ENCODE peak calls at places on chromosomes 5 and 9, in ten cellular contexts. O is CD4-positive, alpha-beta memory T cell; D is HL-60; N is retinal pigment epithelial cell; K is transverse colon; F is fibroblast of lung; V is cardiac fibroblast; B is DND-41; Y is PC-3; R is fibroblast of villous mesenchyme. Q is an unnamed sample.

GRCh38 chr9:134557331-134557730 is 84.3 kb upstream of the COL5A1 start:
- DNase-seq in B (no peak), Y (no peak), N (no peak), K (no peak), D (no peak), O (no peak), V (no peak), R (no peak), F (no peak), Q (peak; percentile 61)

GRCh38 chr9:125932012-125932411 is 184.8 kb downstream of the PBX3 start:
- DNase-seq in D (no peak), Y (peak; percentile 96), F (peak; percentile 99), V (peak; percentile 96), N (peak; percentile 99), K (peak; percentile 18), O (no peak), B (no peak), R (peak; percentile 96), Q (peak; percentile 99)

GRCh38 chr5:143314123-143314522 is 89.4 kb downstream of the NR3C1 start:
- DNase-seq in O (no peak), V (no peak), B (no peak), D (no peak), F (no peak), K (no peak), N (no peak), R (no peak), Y (no peak), Q (no peak)

GRCh38 chr5:138873096-138873885 is 1.8 kb downstream of the LRRTM2 start:
- DNase-seq in B (no peak), R (no peak), O (no peak), D (no peak), N (no peak), V (no peak), Y (no peak), K (no peak), F (peak; percentile 33), Q (no peak)

GRCh38 chr9:129693741-129694140 is 28.3 kb downstream of the PRRX2 start:
- DNase-seq in R (no peak), V (no peak), N (no peak), F (no peak), B (no peak), Y (no peak), O (no peak), K (no peak), D (no peak), Q (no peak)

GRCh38 chr5:114449836-114450515 is 88.1 kb downstream of the KCNN2 start:
- DNase-seq in D (peak; percentile 37), Y (peak; percentile 63), B (peak; percentile 46), V (peak; percentile 67), R (peak; percentile 44), O (peak; percentile 11), F (peak; percentile 31), N (no peak), K (peak; percentile 60), Q (peak; percentile 40)

GRCh38 chr5:126462239-126463014 is 39.2 kb downstream of the GRAMD2B start:
- DNase-seq in V (peak; percentile 64), Y (no peak), R (peak; percentile 54), O (no peak), B (no peak), K (no peak), D (no peak), N (no peak), F (peak; percentile 69), Q (peak; percentile 30)

GRCh38 chr5:38207343-38207742 is 51.0 kb upstream of the EGFLAM start:
- DNase-seq in O (no peak), F (no peak), B (no peak), D (no peak), R (peak; percentile 19), K (no peak), Y (peak; percentile 32), N (no peak), V (no peak), Q (peak; percentile 11)

GRCh38 chr5:65066385-65066784 is 297.7 kb downstream of the CWC27 start:
- DNase-seq in F (no peak), K (no peak), Y (no peak), N (no peak), B (no peak), O (no peak), V (peak; percentile 31), D (no peak), R (no peak), Q (peak; percentile 66)

GRCh38 chr9:29211681-29212589 is 1638.7 kb upstream of the C9orf72 start:
- DNase-seq in O (peak; percentile 22), K (peak; percentile 22), V (peak; percentile 29), B (no peak), Y (no peak), F (peak; percentile 6), N (no peak), D (no peak), R (peak; percentile 51), Q (no peak)

GRCh38 chr5:79617539-79617938 is 5.3 kb downstream of the TENT2 start:
- DNase-seq in F (no peak), D (no peak), N (no peak), K (no peak), O (no peak), Y (no peak), R (no peak), B (no peak), V (no peak), Q (no peak)

GRCh38 chr5:79612667-79613190 is 488 bp downstream of the TENT2 start:
- DNase-seq in Y (no peak), D (peak; percentile 15), K (no peak), O (no peak), F (no peak), R (no peak), B (no peak), N (no peak), V (no peak), Q (no peak)

GRCh38 chr5:79611046-79611829 is 1.0 kb upstream of the TENT2 start:
- DNase-seq in K (no peak), R (no peak), B (no peak), Y (no peak), O (no peak), N (no peak), V (no peak), F (no peak), D (no peak), Q (no peak)

GRCh38 chr5:79613571-79613970 is 1.3 kb downstream of the TENT2 start:
- DNase-seq in R (no peak), O (no peak), B (no peak), Y (no peak), K (no peak), V (peak; percentile 3), F (peak; percentile 3), D (no peak), N (no peak), Q (no peak)
- H3K4me3 ChIP-seq in R (peak overlapping the region; percentile 91), O (peak overlapping the region; percentile 94), B (peak overlapping the region; percentile 79), Y (peak overlapping the region; percentile 81), K (peak overlapping the region; percentile 84), V (peak overlapping the region; percentile 92), F (peak overlapping the region; percentile 97), D (peak overlapping the region; percentile 65), N (peak overlapping the region; percentile 96), Q (peak overlapping the region; percentile 82)

GRCh38 chr5:61416010-61416409 is 84.0 kb downstream of the ZSWIM6 start:
- DNase-seq in K (no peak), V (no peak), D (no peak), N (peak; percentile 80), R (no peak), F (peak; percentile 70), O (no peak), B (no peak), Y (peak; percentile 51), Q (peak; percentile 11)
- H3K4me3 ChIP-seq in K (no peak overlapping the region), V (no peak overlapping the region), D (no peak overlapping the region), N (no peak overlapping the region), R (no peak overlapping the region), F (no peak overlapping the region), O (no peak overlapping the region), B (no peak overlapping the region), Y (no peak overlapping the region), Q (no peak overlapping the region)

DNA sequence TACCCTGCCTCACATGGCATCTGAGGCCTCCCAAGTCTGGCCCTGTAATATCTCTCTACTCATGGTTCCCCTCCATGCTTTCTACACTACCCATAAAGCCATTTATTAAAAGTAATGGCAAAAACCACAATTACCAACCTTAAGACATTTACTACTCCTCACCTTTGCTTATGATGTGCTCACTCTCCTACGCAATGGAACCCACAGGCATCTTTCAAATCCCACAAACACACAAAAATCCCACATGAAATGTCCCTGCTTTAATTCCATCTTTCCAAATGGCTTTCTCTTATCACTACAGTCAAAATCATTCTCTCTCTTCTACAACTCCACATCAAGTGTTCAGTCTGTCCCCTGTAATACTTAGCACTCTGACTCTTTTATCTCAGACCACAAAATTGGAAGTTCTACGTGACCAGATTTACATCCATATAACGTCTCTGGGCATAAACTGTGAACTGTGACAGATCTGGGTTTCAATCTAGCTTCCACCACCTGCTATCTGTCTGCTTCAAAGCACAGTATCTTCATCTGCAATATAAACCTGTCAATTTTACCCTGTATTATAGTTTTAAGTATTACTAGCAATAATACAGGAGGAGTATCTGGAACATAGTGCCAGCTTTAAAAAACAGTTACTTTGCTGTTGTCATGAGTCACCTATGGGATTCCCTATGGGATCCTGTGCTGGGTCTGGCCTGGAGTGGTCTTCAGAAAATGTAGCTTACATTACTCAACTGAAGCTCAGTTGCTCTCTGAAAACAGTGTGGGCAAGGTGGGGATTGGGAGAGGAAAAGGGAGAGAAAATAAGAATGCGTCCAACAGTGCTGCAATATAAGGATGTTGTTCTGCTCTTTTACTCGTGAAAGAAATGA is 137.1 kb upstream of the TRIM32 start:
- DNase-seq in K (no peak), F (peak; percentile 62), O (no peak), R (no peak), D (no peak), Y (no peak), N (no peak), V (no peak), B (no peak), Q (peak; percentile 63)
- H3K4me3 ChIP-seq in K (no peak overlapping the region), F (no peak overlapping the region), O (no peak overlapping the region), R (no peak overlapping the region), D (no peak overlapping the region), Y (no peak overlapping the region), N (no peak overlapping the region), V (no peak overlapping the region), B (no peak overlapping the region), Q (no peak overlapping the region)

GRCh38 chr9:136049451-136050265 is 45.4 kb downstream of the NACC2 start:
- DNase-seq in R (no peak), K (no peak), O (no peak), N (no peak), B (no peak), F (no peak), Y (no peak), V (no peak), D (no peak), Q (no peak)

GRCh38 chr9:136048560-136049411 is 46.3 kb downstream of the NACC2 start:
- DNase-seq in K (no peak), R (no peak), Y (no peak), O (no peak), B (no peak), D (peak; percentile 65), V (no peak), N (no peak), F (no peak), Q (no peak)

GRCh38 chr9:136051568-136052432 is 43.3 kb downstream of the NACC2 start:
- DNase-seq in R (peak; percentile 97), K (peak; percentile 84), F (peak; percentile 93), Y (peak; percentile 88), D (peak; percentile 51), O (no peak), B (no peak), N (peak; percentile 92), V (peak; percentile 92), Q (peak; percentile 87)

GRCh38 chr9:136050706-136051567 is 44.2 kb downstream of the NACC2 start:
- DNase-seq in B (no peak), Y (no peak), V (peak; percentile 24), K (no peak), R (no peak), O (no peak), N (no peak), D (no peak), F (peak; percentile 26), Q (no peak)

GRCh38 chr9:136050266-136050705 is 44.8 kb downstream of the NACC2 start:
- DNase-seq in F (no peak), K (no peak), R (no peak), B (no peak), D (no peak), Y (no peak), O (no peak), N (no peak), V (no peak), Q (no peak)
- H3K4me3 ChIP-seq in F (no peak overlapping the region), K (peak overlapping the region; percentile 54), R (peak overlapping the region; percentile 62), B (no peak overlapping the region), D (no peak overlapping the region), Y (peak overlapping the region; percentile 82), O (no peak overlapping the region), N (peak overlapping the region; percentile 74), V (no peak overlapping the region), Q (no peak overlapping the region)

Q was measured in fibroblast of mammary gland.